ENCODE peak calls at places on chromosome 13, in ten cellular contexts. K, P, Z, I, M, E, F, S, A and V are unnamed samples.

GRCh38 chr13:102017248-102017647 is 384.6 kb downstream of the FGF14 start:
- DNase-seq in M (no peak), E (no peak), I (no peak), S (no peak), F (no peak), Z (no peak), K (no peak), A (no peak), P (no peak), V (no peak)

GRCh38 chr13:95235199-95235726 is 66.0 kb downstream of the ABCC4 start:
- DNase-seq in S (no peak), P (no peak), E (no peak), Z (no peak), A (no peak), I (no peak), F (peak), K (no peak), M (no peak), V (no peak)

GRCh38 chr13:73133536-73133935 is 74.7 kb downstream of the KLF5 start:
- DNase-seq in I (peak), M (no peak), E (no peak), F (no peak), P (peak), S (no peak), Z (no peak), A (no peak), K (no peak), V (peak)

GRCh38 chr13:100904293-100904976 is 229.8 kb upstream of the TMTC4 start:
- DNase-seq in M (no peak), S (no peak), I (no peak), Z (no peak), E (no peak), A (no peak), P (no peak), F (no peak), K (no peak), V (no peak)

GRCh38 chr13:48156466-48156865 is 61.6 kb upstream of the MED4 start:
- DNase-seq in E (no peak), A (no peak), P (peak), F (no peak), Z (no peak), K (peak), S (peak), I (no peak), M (no peak), V (no peak)

GRCh38 chr13:20720499-20720898 is 17.0 kb downstream of the IL17D start:
- DNase-seq in A (no peak), I (no peak), S (no peak), E (no peak), M (no peak), Z (no peak), F (no peak), P (no peak), K (no peak), V (no peak)

GRCh38 chr13:76164290-76164689 is 528.2 kb downstream of the LMO7 start:
- DNase-seq in M (no peak), P (no peak), A (no peak), I (peak), F (no peak), E (no peak), Z (no peak), K (no peak), S (no peak), V (no peak)

GRCh38 chr13:80011448-80012212 is 329.3 kb downstream of the SPRY2 start:
- DNase-seq in A (no peak), I (peak), E (no peak), S (no peak), K (no peak), Z (no peak), F (no peak), M (no peak), P (peak), V (peak)

GRCh38 chr13:114282143-114282685 is 813 bp downstream of the UPF3A start:
- DNase-seq in M (peak), P (peak), S (peak), A (peak), E (peak), F (peak), K (peak), Z (peak), I (no peak), V (no peak)

GRCh38 chr13:76745246-76746200 is 140.7 kb downstream of the KCTD12 start:
- DNase-seq in P (no peak), K (no peak), S (no peak), A (no peak), Z (no peak), I (no peak), M (no peak), E (no peak), F (peak), V (no peak)

GRCh38 chr13:23472189-23472588 is 38.7 kb upstream of the SACS start:
- DNase-seq in P (no peak), E (no peak), S (no peak), Z (no peak), I (no peak), A (no peak), F (no peak), M (no peak), K (no peak), V (no peak)

GRCh38 chr13:105139380-105140285 is 1395.8 kb downstream of the EFNB2 start:
- DNase-seq in S (no peak), Z (peak), K (peak), I (peak), M (peak), E (peak), A (peak), F (peak), P (peak), V (no peak)

GRCh38 chr13:46913757-46914156 is 16.9 kb upstream of the HTR2A start:
- DNase-seq in F (no peak), K (no peak), S (no peak), M (no peak), E (no peak), I (no peak), A (no peak), Z (no peak), P (no peak), V (no peak)

GRCh38 chr13:59247166-59247565 is 916.6 kb downstream of the DIAPH3 start:
- DNase-seq in P (peak), E (no peak), Z (peak), K (no peak), F (peak), A (no peak), M (no peak), I (peak), S (no peak), V (no peak)

GRCh38 chr13:99307648-99308339 is 595 bp upstream of the GPR183 start:
- DNase-seq in P (no peak), I (no peak), A (peak), Z (no peak), S (no peak), M (peak), E (no peak), K (peak), F (peak), V (peak)

GRCh38 chr13:28679628-28680027 is 20.7 kb downstream of the POMP start:
- DNase-seq in F (peak), A (no peak), K (no peak), M (peak), S (no peak), I (no peak), P (no peak), Z (no peak), E (no peak), V (no peak)

GRCh38 chr13:23984541-23984940 is 87.2 kb upstream of the C1QTNF9B start:
- DNase-seq in Z (no peak), K (no peak), A (no peak), M (no peak), F (no peak), E (no peak), P (peak), S (no peak), I (peak), V (no peak)

GRCh38 chr13:113579686-113580085 is 4.9 kb upstream of the TFDP1 start:
- DNase-seq in F (no peak), I (no peak), S (no peak), M (no peak), A (no peak), P (no peak), E (peak), Z (peak), K (no peak), V (no peak)

GRCh38 chr13:98792321-98792720 is 39.8 kb upstream of the SLC15A1 start:
- DNase-seq in K (no peak), M (no peak), E (no peak), F (no peak), P (no peak), A (no peak), I (no peak), Z (no peak), S (no peak), V (no peak)

GRCh38 chr13:34172048-34172447 is 354.1 kb downstream of the RFC3 start:
- DNase-seq in S (no peak), A (no peak), F (no peak), K (no peak), M (no peak), Z (no peak), E (no peak), I (no peak), P (no peak), V (peak)

GRCh38 chr13:19818223-19818842 is 35.6 kb upstream of the PSPC1 start:
- DNase-seq in M (no peak), K (peak), A (peak), P (peak), F (peak), I (no peak), E (no peak), S (peak), Z (peak), V (no peak)

GRCh38 chr13:21695536-21695935 is 24.7 kb downstream of the FGF9 start:
- DNase-seq in P (no peak), Z (no peak), S (no peak), I (no peak), F (no peak), E (no peak), A (no peak), M (no peak), K (no peak), V (no peak)

GRCh38 chr13:112928958-112929777 is 39.8 kb upstream of the MCF2L start:
- DNase-seq in F (peak), E (no peak), Z (no peak), I (peak), A (peak), P (no peak), S (no peak), K (no peak), M (peak), V (no peak)

GRCh38 chr13:35693142-35693784 is 216.8 kb upstream of the MAB21L1 start:
- DNase-seq in K (no peak), M (no peak), S (no peak), P (no peak), Z (no peak), F (no peak), A (no peak), I (no peak), E (no peak), V (no peak)

GRCh38 chr13:76991796-76992547 is at the start of gene CLN5:
- DNase-seq in I (peak), S (peak), E (peak), A (peak), Z (peak), K (peak), P (peak), M (peak), F (peak), V (peak)

GRCh38 chr13:35256459-35257148 is 219.9 kb downstream of the MAB21L1 start:
- DNase-seq in M (no peak), Z (peak), P (no peak), I (no peak), S (no peak), E (no peak), A (no peak), K (no peak), F (no peak), V (no peak)

GRCh38 chr13:111460548-111461444 is 140.4 kb downstream of the TEX29 start:
- DNase-seq in F (peak), M (peak), S (peak), E (peak), Z (no peak), K (no peak), I (no peak), A (peak), P (no peak), V (peak)

GRCh38 chr13:37869756-37870488 is at the start of gene TRPC4:
- DNase-seq in F (no peak), S (peak), A (peak), P (peak), K (no peak), Z (peak), E (peak), M (peak), I (peak), V (peak)

GRCh38 chr13:73288596-73288995 is 229.8 kb downstream of the KLF5 start:
- DNase-seq in I (no peak), E (no peak), F (no peak), P (no peak), M (no peak), A (no peak), K (no peak), S (no peak), Z (no peak), V (no peak)

GRCh38 chr13:30373727-30374126 is 48.6 kb upstream of the UBE2L5 start:
- DNase-seq in A (no peak), M (no peak), P (no peak), K (peak), I (no peak), S (no peak), E (no peak), Z (no peak), F (no peak), V (no peak)

GRCh38 chr13:80048030-80048429 is 292.9 kb downstream of the SPRY2 start:
- DNase-seq in K (no peak), Z (no peak), P (no peak), I (no peak), E (no peak), F (no peak), S (no peak), A (no peak), M (no peak), V (no peak)

GRCh38 chr13:94550030-94550738 is 45.8 kb downstream of the TGDS start:
- DNase-seq in Z (no peak), P (peak), I (peak), M (no peak), A (peak), S (no peak), F (peak), K (no peak), E (no peak), V (peak)

GRCh38 chr13:106381083-106381482 is 154.4 kb downstream of the EFNB2 start:
- DNase-seq in A (peak), S (no peak), Z (no peak), M (no peak), P (peak), E (no peak), I (no peak), F (no peak), K (no peak), V (peak)

GRCh38 chr13:59680429-59681024 is 483.2 kb downstream of the DIAPH3 start:
- DNase-seq in K (no peak), I (no peak), E (no peak), P (no peak), S (no peak), Z (no peak), M (no peak), A (no peak), F (peak), V (no peak)

GRCh38 chr13:105530468-105530867 is 1005.0 kb downstream of the EFNB2 start:
- DNase-seq in P (no peak), E (no peak), Z (no peak), S (no peak), F (no peak), K (no peak), M (no peak), A (no peak), I (no peak), V (no peak)

GRCh38 chr13:47990427-47990826 is 10.6 kb downstream of the SUCLA2 start:
- DNase-seq in I (no peak), E (no peak), P (no peak), M (no peak), K (no peak), F (no peak), Z (no peak), A (no peak), S (no peak), V (no peak)

GRCh38 chr13:98869408-98870090 is 108.3 kb downstream of the DOCK9 start:
- DNase-seq in K (no peak), I (no peak), E (no peak), P (peak), M (no peak), A (no peak), S (no peak), F (peak), Z (no peak), V (no peak)

GRCh38 chr13:41231786-41232185 is 31.6 kb downstream of the MTRF1 start:
- DNase-seq in I (peak), A (peak), M (no peak), F (peak), Z (peak), E (no peak), K (no peak), P (peak), S (no peak), V (no peak)

GRCh38 chr13:28489975-28490550 is 4.9 kb downstream of the FLT1 start:
- DNase-seq in I (no peak), M (no peak), K (no peak), F (peak), Z (no peak), S (no peak), P (no peak), A (no peak), E (no peak), V (no peak)

GRCh38 chr13:21039097-21039800 is 22.1 kb downstream of the LATS2 start:
- DNase-seq in K (no peak), A (no peak), Z (no peak), P (no peak), M (no peak), I (no peak), S (no peak), E (no peak), F (peak), V (no peak)